ENCODE peak calls at places on chromosomes 11 and 22, in seven cellular contexts. H, Y, O, I, A, U and K are unnamed samples.

GRCh38 chr11:62449451-62449851 is 30.6 kb downstream of the SCGB1A1 start:
- DNase-seq in Y (no peak), I (no peak), O (no peak), U (no peak), A (no peak), H (no peak), K (no peak)

GRCh38 chr22:48491451-48491941 is 1336.2 kb downstream of the BRD1 start:
- DNase-seq in Y (no peak), H (no peak), A (no peak), U (no peak), O (no peak), I (no peak), K (no peak)

GRCh38 chr11:63369165-63369970 is at the start of gene SLC22A9:
- DNase-seq in H (no peak), U (no peak), Y (no peak), O (no peak), I (no peak), A (no peak), K (no peak)

GRCh38 chr11:19963697-19964340 is 196.5 kb downstream of the DBX1 start:
- DNase-seq in A (no peak), H (no peak), U (no peak), Y (no peak), I (no peak), O (peak; percentile 36), K (no peak)

GRCh38 chr11:73314121-73314948 is 6.3 kb downstream of the ARHGEF17 start:
- DNase-seq in Y (peak; percentile 50), O (peak; percentile 76), U (no peak), I (no peak), A (no peak), H (peak; percentile 66), K (no peak)

GRCh38 chr22:38824587-38824986 is 19.2 kb downstream of the NPTXR start:
- DNase-seq in H (peak; percentile 80), Y (peak; percentile 98), I (peak; percentile 38), U (peak; percentile 69), O (peak; percentile 72), A (peak; percentile 79), K (no peak)

GRCh38 chr22:40499187-40499753 is 128.9 kb downstream of the SGSM3 start:
- DNase-seq in O (peak; percentile 98), U (no peak), A (peak; percentile 99), Y (no peak), H (peak; percentile 96), I (peak; percentile 90), K (peak; percentile 39)

GRCh38 chr11:17230867-17231851 is 23.4 kb upstream of the PIK3C2A start:
- DNase-seq in O (no peak), U (no peak), H (no peak), Y (no peak), A (no peak), I (no peak), K (no peak)

GRCh38 chr11:112268406-112268805 is 7.7 kb upstream of the PLET1 start:
- DNase-seq in O (no peak), I (no peak), Y (no peak), U (no peak), H (no peak), A (no peak), K (no peak)

GRCh38 chr11:8906629-8907028 is 4.4 kb upstream of the AKIP1 start:
- DNase-seq in Y (no peak), I (no peak), O (peak; percentile 75), A (peak; percentile 96), U (no peak), H (peak; percentile 88), K (no peak)

GRCh38 chr11:116580828-116581227 is 192.0 kb downstream of the BUD13 start:
- DNase-seq in O (no peak), I (no peak), A (no peak), Y (peak; percentile 95), H (no peak), U (peak; percentile 56), K (no peak)

GRCh38 chr11:128261011-128261421 is 326.3 kb downstream of the ETS1 start:
- DNase-seq in O (no peak), U (no peak), I (no peak), H (no peak), A (no peak), Y (no peak), K (no peak)

GRCh38 chr11:83508804-83509203 is 222.6 kb upstream of the CCDC90B start:
- DNase-seq in A (no peak), H (no peak), Y (no peak), I (no peak), U (no peak), O (no peak), K (no peak)

GRCh38 chr22:20646906-20647305 is 127.0 kb upstream of the SERPIND1 start:
- DNase-seq in O (no peak), I (no peak), H (no peak), U (no peak), A (no peak), Y (no peak), K (no peak)

GRCh38 chr11:75562048-75562835 is at the start of gene SERPINH1:
- DNase-seq in Y (peak; percentile 94), A (peak; percentile 94), O (peak; percentile 87), H (peak; percentile 90), I (no peak), U (no peak), K (peak; percentile 83)

GRCh38 chr11:77322926-77323590 is 21.6 kb upstream of the GDPD4 start:
- DNase-seq in I (no peak), A (peak; percentile 22), H (peak; percentile 28), O (peak; percentile 55), Y (no peak), U (no peak), K (no peak)

GRCh38 chr11:44279483-44279882 is 30.5 kb downstream of the ALX4 start:
- DNase-seq in A (no peak), O (no peak), U (no peak), I (no peak), Y (no peak), H (no peak), K (no peak)

GRCh38 chr11:44274404-44274803 is 35.5 kb downstream of the ALX4 start:
- DNase-seq in I (no peak), U (no peak), H (no peak), A (no peak), Y (no peak), O (no peak), K (no peak)

GRCh38 chr11:44275241-44275640 is 34.7 kb downstream of the ALX4 start:
- DNase-seq in I (no peak), U (peak; percentile 77), Y (no peak), H (no peak), A (no peak), O (no peak), K (no peak)

GRCh38 chr11:44277097-44278090 is 32.5 kb downstream of the ALX4 start:
- DNase-seq in O (no peak), U (peak; percentile 64), H (no peak), I (no peak), Y (no peak), A (peak; percentile 16), K (peak; percentile 22)

DNA sequence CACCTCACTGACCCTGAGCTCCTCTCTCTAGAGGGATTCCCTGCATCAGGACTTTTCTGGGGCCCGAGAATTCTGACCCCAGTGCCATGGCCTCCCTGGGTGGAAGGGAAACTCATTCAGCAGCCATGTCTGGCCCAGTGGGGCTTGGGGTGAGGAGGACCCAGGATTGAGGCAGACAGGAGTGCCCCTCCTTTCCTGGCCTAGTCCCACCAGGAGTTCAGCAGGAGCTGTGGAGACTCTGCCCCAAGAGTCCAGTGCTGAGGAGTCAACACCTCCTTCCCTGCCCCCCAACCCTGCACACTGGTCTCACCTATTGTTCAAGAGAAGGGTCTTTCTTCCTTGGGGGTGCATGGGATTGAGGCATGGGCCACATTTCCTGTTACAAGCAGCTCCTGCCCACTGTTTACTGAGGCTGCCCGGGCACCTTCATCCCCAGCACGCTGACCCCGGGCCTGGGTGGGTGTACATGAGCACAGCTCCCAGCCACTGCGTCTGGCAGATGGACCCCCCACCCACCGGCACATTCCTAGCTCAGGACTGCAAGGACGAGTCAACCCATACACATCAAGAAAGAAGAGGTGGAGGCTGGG is 33.9 kb downstream of the ALX4 start:
- DNase-seq in U (peak; percentile 84), H (no peak), O (no peak), I (no peak), A (no peak), Y (no peak), K (no peak)
- TF ChIP-seq CTCF in U (no peak), H (no peak), O (no peak), I (no peak), A (no peak), Y (no peak), K (no peak)

DNA sequence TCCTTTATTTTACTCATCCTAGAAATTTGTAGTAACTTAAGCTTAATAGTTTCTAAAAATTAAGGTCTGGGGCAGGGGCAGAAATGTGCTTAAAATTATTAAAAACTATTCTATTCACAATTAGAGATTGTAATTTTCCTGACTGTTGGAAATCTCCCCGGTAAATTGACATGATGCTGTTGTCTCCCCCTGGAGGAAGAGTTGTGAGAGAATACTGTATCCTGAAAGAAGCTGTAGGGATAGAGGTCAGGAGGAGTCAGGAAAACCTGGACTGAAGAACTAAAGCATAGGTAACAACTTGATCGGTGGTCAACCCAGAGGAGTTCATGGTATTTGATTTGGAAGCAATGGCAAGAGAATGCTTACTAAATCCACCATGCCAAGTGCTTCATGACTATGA is 16.2 kb upstream of the ESAM start:
- DNase-seq in H (no peak), U (no peak), A (no peak), I (no peak), Y (peak; percentile 59), O (no peak), K (no peak)
- TF ChIP-seq CTCF in H (peak; percentile 27), U (peak; percentile 40), A (peak; percentile 4), I (peak; percentile 22), Y (peak; percentile 79), O (peak; percentile 23), K (no peak)

GRCh38 chr22:37775785-37776638 is 31.7 kb upstream of the GCAT start:
- DNase-seq in H (peak; percentile 86), I (peak; percentile 90), A (peak; percentile 67), O (peak; percentile 73), U (no peak), Y (no peak), K (no peak)
- TF ChIP-seq CTCF in H (no peak), I (no peak), A (no peak), O (no peak), U (no peak), Y (no peak), K (no peak)

GRCh38 chr11:839875-840617 is 2.3 kb downstream of the POLR2L start:
- DNase-seq in O (no peak), H (no peak), I (no peak), U (no peak), A (no peak), Y (no peak), K (no peak)
- TF ChIP-seq CTCF in O (peak; percentile 53), H (peak; percentile 43), I (peak; percentile 24), U (peak; percentile 67), A (peak; percentile 33), Y (peak; percentile 56), K (no peak)

GRCh38 chr22:27747396-27748256 is 53.9 kb downstream of the MN1 start:
- DNase-seq in I (no peak), U (no peak), H (peak; percentile 74), Y (peak; percentile 54), O (no peak), A (peak; percentile 85), K (no peak)
- TF ChIP-seq CTCF in I (no peak), U (peak; percentile 72), H (peak; percentile 52), Y (peak; percentile 73), O (peak; percentile 17), A (peak; percentile 59), K (no peak)

GRCh38 chr22:45445031-45445710 is 31.7 kb downstream of the RIBC2 start:
- DNase-seq in U (no peak), Y (no peak), H (no peak), I (no peak), O (no peak), A (no peak), K (no peak)
- TF ChIP-seq CTCF in U (no peak), Y (no peak), H (no peak), I (no peak), O (no peak), A (no peak), K (no peak)

GRCh38 chr11:126268708-126269579 is at the start of the genes FOXRED1 and SRPRA:
- DNase-seq in A (peak; percentile 98), I (peak; percentile 98), H (peak; percentile 99), Y (peak; percentile 99), O (peak; percentile 100), U (peak; percentile 100), K (peak; percentile 100)
- TF ChIP-seq CTCF in A (no peak), I (no peak), H (no peak), Y (no peak), O (no peak), U (no peak), K (no peak)